ENCODE peak calls at places on chromosomes 5 and 9, in seven cellular contexts. E, R, B, J, W, T and N are unnamed samples.

GRCh38 chr5:78336698-78337097 is 23.7 kb upstream of the SCAMP1 start:
- DNase-seq in E (no peak), R (no peak), B (no peak), J (no peak), W (no peak), T (no peak), N (no peak)

GRCh38 chr9:87620727-87621322 is 105.1 kb upstream of the CTSL start:
- DNase-seq in E (no peak), R (peak; percentile 12), B (no peak), J (no peak), W (no peak), T (no peak), N (no peak)

GRCh38 chr5:120655828-120656435 is 191.8 kb downstream of the PRR16 start:
- DNase-seq in E (peak; percentile 50), R (peak; percentile 5), B (no peak), J (no peak), W (no peak), T (no peak), N (no peak)

GRCh38 chr5:109192543-109193281 is 217.1 kb downstream of the PJA2 start:
- DNase-seq in E (no peak), R (no peak), B (no peak), J (no peak), W (no peak), T (no peak), N (no peak)

GRCh38 chr9:27413507-27414214 is 110.4 kb upstream of the IFNK start:
- DNase-seq in E (no peak), R (no peak), B (no peak), J (no peak), W (no peak), T (no peak), N (no peak)

GRCh38 chr9:127828262-127829031 is 25.8 kb downstream of the FPGS start:
- DNase-seq in E (peak; percentile 73), R (peak; percentile 15), B (peak; percentile 53), J (no peak), W (peak; percentile 94), T (no peak), N (no peak)

GRCh38 chr9:127778280-127779135 is at the start of gene SH2D3C:
- DNase-seq in E (no peak), R (no peak), B (no peak), J (no peak), W (peak; percentile 75), T (no peak), N (no peak)

GRCh38 chr5:16856531-16856930 is 79.6 kb downstream of the MYO10 start:
- DNase-seq in E (peak; percentile 79), R (no peak), B (no peak), J (no peak), W (no peak), T (no peak), N (no peak)

GRCh38 chr5:101942321-101942882 is 353.7 kb downstream of the SLCO4C1 start:
- DNase-seq in E (peak; percentile 13), R (no peak), B (peak; percentile 29), J (no peak), W (no peak), T (no peak), N (no peak)

GRCh38 chr5:89208392-89208791 is 325.4 kb upstream of the MEF2C start:
- DNase-seq in E (no peak), R (no peak), B (no peak), J (no peak), W (no peak), T (no peak), N (no peak)